ENCODE peak calls at places on chromosome 6, in six cellular contexts. One of them, this sample, is unnamed. For H3K4me1, the result is how much of the 10 kb centered on the place peaks cover.

GRCh38 chr6:136921936-136922679 is at the start of gene SLC35D3:
- DNase-seq in fibroblast of lung: peak
- DNase-seq in IMR-90: no peak
- DNase-seq in cardiac muscle cell: peak
- DNase-seq in heart left ventricle: no peak
- DNase-seq in GM23248: peak
- DNase-seq in this sample: no peak

GRCh38 chr6:77290798-77291197 is 172.5 kb downstream of the HTR1B start:
- DNase-seq in fibroblast of lung: no peak
- DNase-seq in IMR-90: peak
- DNase-seq in cardiac muscle cell: no peak
- DNase-seq in heart left ventricle: no peak
- DNase-seq in GM23248: no peak
- DNase-seq in this sample: no peak

GRCh38 chr6:23445157-23445710 is 680.8 kb upstream of the NRSN1 start:
- DNase-seq in fibroblast of lung: peak
- DNase-seq in IMR-90: no peak
- DNase-seq in cardiac muscle cell: peak
- DNase-seq in heart left ventricle: no peak
- DNase-seq in GM23248: no peak
- DNase-seq in this sample: peak

GRCh38 chr6:22886881-22887581 is 317.7 kb downstream of the HDGFL1 start:
- DNase-seq in fibroblast of lung: peak
- DNase-seq in IMR-90: peak
- DNase-seq in cardiac muscle cell: no peak
- DNase-seq in heart left ventricle: no peak
- DNase-seq in GM23248: peak
- DNase-seq in this sample: no peak

GRCh38 chr6:150492507-150492906 is 107.2 kb upstream of the PLEKHG1 start:
- DNase-seq in fibroblast of lung: peak
- DNase-seq in IMR-90: no peak
- DNase-seq in cardiac muscle cell: no peak
- DNase-seq in heart left ventricle: no peak
- DNase-seq in GM23248: no peak
- DNase-seq in this sample: no peak

GRCh38 chr6:146544783-146545182 is 1.1 kb downstream of the RAB32 start:
- DNase-seq in fibroblast of lung: peak
- DNase-seq in IMR-90: peak
- DNase-seq in cardiac muscle cell: no peak
- DNase-seq in heart left ventricle: no peak
- DNase-seq in GM23248: peak
- DNase-seq in this sample: no peak

GRCh38 chr6:139380168-139380567 is 5.7 kb upstream of the CITED2 start:
- DNase-seq in fibroblast of lung: no peak
- DNase-seq in IMR-90: no peak
- DNase-seq in cardiac muscle cell: no peak
- DNase-seq in heart left ventricle: no peak
- DNase-seq in GM23248: no peak
- DNase-seq in this sample: no peak

GRCh38 chr6:52571099-52571755 is 5.6 kb downstream of the TRAM2 start:
- DNase-seq in fibroblast of lung: no peak
- DNase-seq in IMR-90: no peak
- DNase-seq in cardiac muscle cell: no peak
- DNase-seq in heart left ventricle: no peak
- DNase-seq in GM23248: peak
- DNase-seq in this sample: no peak

GRCh38 chr6:80523029-80523428 is 416.6 kb downstream of the BCKDHB start:
- DNase-seq in fibroblast of lung: peak
- DNase-seq in IMR-90: no peak
- DNase-seq in cardiac muscle cell: no peak
- DNase-seq in heart left ventricle: no peak
- DNase-seq in GM23248: no peak
- DNase-seq in this sample: no peak

GRCh38 chr6:88538130-88538706 is 372.1 kb upstream of the CNR1 start:
- DNase-seq in fibroblast of lung: peak
- DNase-seq in IMR-90: no peak
- DNase-seq in cardiac muscle cell: peak
- DNase-seq in heart left ventricle: no peak
- DNase-seq in GM23248: peak
- DNase-seq in this sample: no peak

GRCh38 chr6:168041928-168042327 is 37.1 kb downstream of the FRMD1 start:
- DNase-seq in fibroblast of lung: no peak
- DNase-seq in IMR-90: no peak
- DNase-seq in cardiac muscle cell: no peak
- DNase-seq in heart left ventricle: no peak
- DNase-seq in GM23248: no peak
- DNase-seq in this sample: no peak

GRCh38 chr6:42091718-42092023 is 41.3 kb downstream of the TAF8 start:
- DNase-seq in fibroblast of lung: no peak
- DNase-seq in IMR-90: no peak
- DNase-seq in cardiac muscle cell: no peak
- DNase-seq in heart left ventricle: peak
- DNase-seq in GM23248: no peak
- DNase-seq in this sample: no peak

GRCh38 chr6:106315765-106316375 is 9.7 kb downstream of the ATG5 start:
- DNase-seq in fibroblast of lung: peak
- DNase-seq in IMR-90: no peak
- DNase-seq in cardiac muscle cell: no peak
- DNase-seq in heart left ventricle: no peak
- DNase-seq in GM23248: no peak
- DNase-seq in this sample: no peak

GRCh38 chr6:143750945-143751344 is 73.2 kb downstream of the PHACTR2 start:
- DNase-seq in fibroblast of lung: no peak
- DNase-seq in IMR-90: no peak
- DNase-seq in cardiac muscle cell: no peak
- DNase-seq in heart left ventricle: no peak
- DNase-seq in GM23248: no peak
- DNase-seq in this sample: no peak

GRCh38 chr6:160477901-160478300 is 129.7 kb downstream of the SLC22A3 start:
- DNase-seq in fibroblast of lung: peak
- DNase-seq in IMR-90: no peak
- DNase-seq in cardiac muscle cell: no peak
- DNase-seq in heart left ventricle: no peak
- DNase-seq in GM23248: peak
- DNase-seq in this sample: no peak

GRCh38 chr6:136288566-136289326 is 900 bp downstream of the BCLAF1 start:
- DNase-seq in fibroblast of lung: peak
- DNase-seq in IMR-90: peak
- DNase-seq in cardiac muscle cell: peak
- DNase-seq in heart left ventricle: peak
- DNase-seq in GM23248: peak
- DNase-seq in this sample: peak

GRCh38 chr6:29502181-29502580 is 14.4 kb upstream of the MAS1L start:
- DNase-seq in fibroblast of lung: no peak
- DNase-seq in IMR-90: no peak
- DNase-seq in cardiac muscle cell: no peak
- DNase-seq in heart left ventricle: no peak
- DNase-seq in GM23248: no peak
- DNase-seq in this sample: no peak

GRCh38 chr6:31575335-31575901 is at the start of gene TNF:
- DNase-seq in fibroblast of lung: no peak
- DNase-seq in IMR-90: no peak
- DNase-seq in cardiac muscle cell: no peak
- DNase-seq in heart left ventricle: peak
- DNase-seq in GM23248: no peak
- DNase-seq in this sample: peak

GRCh38 chr6:135182993-135183531 is 2.0 kb downstream of the MYB start:
- DNase-seq in fibroblast of lung: no peak
- DNase-seq in IMR-90: no peak
- DNase-seq in cardiac muscle cell: no peak
- DNase-seq in heart left ventricle: peak
- DNase-seq in GM23248: peak
- DNase-seq in this sample: no peak

GRCh38 chr6:70152786-70153185 is 150.1 kb downstream of the COL9A1 start:
- DNase-seq in fibroblast of lung: no peak
- DNase-seq in IMR-90: no peak
- DNase-seq in cardiac muscle cell: no peak
- DNase-seq in heart left ventricle: no peak
- DNase-seq in GM23248: no peak
- DNase-seq in this sample: no peak

GRCh38 chr6:16600701-16601100 is 160.6 kb downstream of the ATXN1 start:
- DNase-seq in fibroblast of lung: no peak
- DNase-seq in IMR-90: no peak
- DNase-seq in cardiac muscle cell: no peak
- DNase-seq in heart left ventricle: no peak
- DNase-seq in GM23248: no peak
- DNase-seq in this sample: no peak

GRCh38 chr6:108565893-108566292 is 5.2 kb downstream of the FOXO3 start:
- DNase-seq in fibroblast of lung: peak
- DNase-seq in IMR-90: peak
- DNase-seq in cardiac muscle cell: no peak
- DNase-seq in heart left ventricle: no peak
- DNase-seq in GM23248: peak
- DNase-seq in this sample: no peak

GRCh38 chr6:108565091-108565766 is 4.5 kb downstream of the FOXO3 start:
- DNase-seq in fibroblast of lung: no peak
- DNase-seq in IMR-90: no peak
- DNase-seq in cardiac muscle cell: no peak
- DNase-seq in heart left ventricle: no peak
- DNase-seq in GM23248: peak
- DNase-seq in this sample: no peak

GRCh38 chr6:108570518-108570917 is 9.8 kb downstream of the FOXO3 start:
- DNase-seq in fibroblast of lung: no peak
- DNase-seq in IMR-90: peak
- DNase-seq in cardiac muscle cell: no peak
- DNase-seq in heart left ventricle: no peak
- DNase-seq in GM23248: peak
- DNase-seq in this sample: no peak

GRCh38 chr6:108566406-108566805 is 5.7 kb downstream of the FOXO3 start:
- DNase-seq in fibroblast of lung: no peak
- DNase-seq in IMR-90: no peak
- DNase-seq in cardiac muscle cell: no peak
- DNase-seq in heart left ventricle: no peak
- DNase-seq in GM23248: no peak
- DNase-seq in this sample: no peak

DNA sequence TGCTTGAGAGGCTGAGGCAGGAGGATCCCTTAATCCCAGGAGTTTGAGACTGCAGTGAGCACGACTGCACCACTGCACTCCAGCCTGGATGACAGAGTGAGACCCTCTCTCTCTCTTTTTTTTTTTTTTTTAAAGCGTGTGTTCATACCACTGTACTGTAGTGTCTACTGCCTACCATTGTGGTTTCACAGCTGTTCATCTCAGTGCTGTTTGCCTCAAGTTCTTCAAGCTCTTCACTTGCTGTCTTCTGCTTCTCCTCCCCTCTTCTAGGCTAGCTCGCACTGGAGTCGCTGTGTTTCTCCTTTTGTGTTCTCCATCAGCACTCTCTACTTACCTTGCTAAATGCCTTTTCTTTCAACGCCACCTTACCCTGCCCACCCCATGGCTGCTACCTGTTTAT is 7.4 kb downstream of the FOXO3 start:
- DNase-seq in fibroblast of lung: no peak
- DNase-seq in IMR-90: no peak
- DNase-seq in cardiac muscle cell: no peak
- DNase-seq in heart left ventricle: no peak
- DNase-seq in GM23248: no peak
- DNase-seq in this sample: no peak
- H3K4me1 ChIP-seq in fibroblast of lung: under half
- H3K4me1 ChIP-seq in IMR-90: under half
- H3K4me1 ChIP-seq in cardiac muscle cell: under half
- H3K4me1 ChIP-seq in heart left ventricle: under half
- H3K4me1 ChIP-seq in GM23248: under half
- H3K4me1 ChIP-seq in this sample: half or more

GRCh38 chr6:11493979-11494378 is 43.6 kb upstream of the TMEM170B start:
- DNase-seq in fibroblast of lung: no peak
- DNase-seq in IMR-90: no peak
- DNase-seq in cardiac muscle cell: no peak
- DNase-seq in heart left ventricle: no peak
- DNase-seq in GM23248: peak
- DNase-seq in this sample: no peak

GRCh38 chr6:11494786-11495564 is 42.6 kb upstream of the TMEM170B start:
- DNase-seq in fibroblast of lung: peak
- DNase-seq in IMR-90: no peak
- DNase-seq in cardiac muscle cell: peak
- DNase-seq in heart left ventricle: no peak
- DNase-seq in GM23248: peak
- DNase-seq in this sample: no peak

GRCh38 chr6:11496152-11497060 is 41.1 kb upstream of the TMEM170B start:
- DNase-seq in fibroblast of lung: peak
- DNase-seq in IMR-90: peak
- DNase-seq in cardiac muscle cell: peak
- DNase-seq in heart left ventricle: no peak
- DNase-seq in GM23248: peak
- DNase-seq in this sample: no peak

GRCh38 chr6:11497881-11498280 is 39.7 kb upstream of the TMEM170B start:
- DNase-seq in fibroblast of lung: no peak
- DNase-seq in IMR-90: no peak
- DNase-seq in cardiac muscle cell: no peak
- DNase-seq in heart left ventricle: no peak
- DNase-seq in GM23248: peak
- DNase-seq in this sample: no peak

GRCh38 chr6:11495565-11496145 is 41.9 kb upstream of the TMEM170B start:
- DNase-seq in fibroblast of lung: no peak
- DNase-seq in IMR-90: no peak
- DNase-seq in cardiac muscle cell: no peak
- DNase-seq in heart left ventricle: no peak
- DNase-seq in GM23248: no peak
- DNase-seq in this sample: no peak
- H3K4me3 ChIP-seq in fibroblast of lung: no peak
- H3K4me3 ChIP-seq in IMR-90: no peak
- H3K4me3 ChIP-seq in cardiac muscle cell: no peak
- H3K4me3 ChIP-seq in heart left ventricle: no peak
- H3K4me3 ChIP-seq in GM23248: no peak
- H3K4me3 ChIP-seq in this sample: no peak

DNA sequence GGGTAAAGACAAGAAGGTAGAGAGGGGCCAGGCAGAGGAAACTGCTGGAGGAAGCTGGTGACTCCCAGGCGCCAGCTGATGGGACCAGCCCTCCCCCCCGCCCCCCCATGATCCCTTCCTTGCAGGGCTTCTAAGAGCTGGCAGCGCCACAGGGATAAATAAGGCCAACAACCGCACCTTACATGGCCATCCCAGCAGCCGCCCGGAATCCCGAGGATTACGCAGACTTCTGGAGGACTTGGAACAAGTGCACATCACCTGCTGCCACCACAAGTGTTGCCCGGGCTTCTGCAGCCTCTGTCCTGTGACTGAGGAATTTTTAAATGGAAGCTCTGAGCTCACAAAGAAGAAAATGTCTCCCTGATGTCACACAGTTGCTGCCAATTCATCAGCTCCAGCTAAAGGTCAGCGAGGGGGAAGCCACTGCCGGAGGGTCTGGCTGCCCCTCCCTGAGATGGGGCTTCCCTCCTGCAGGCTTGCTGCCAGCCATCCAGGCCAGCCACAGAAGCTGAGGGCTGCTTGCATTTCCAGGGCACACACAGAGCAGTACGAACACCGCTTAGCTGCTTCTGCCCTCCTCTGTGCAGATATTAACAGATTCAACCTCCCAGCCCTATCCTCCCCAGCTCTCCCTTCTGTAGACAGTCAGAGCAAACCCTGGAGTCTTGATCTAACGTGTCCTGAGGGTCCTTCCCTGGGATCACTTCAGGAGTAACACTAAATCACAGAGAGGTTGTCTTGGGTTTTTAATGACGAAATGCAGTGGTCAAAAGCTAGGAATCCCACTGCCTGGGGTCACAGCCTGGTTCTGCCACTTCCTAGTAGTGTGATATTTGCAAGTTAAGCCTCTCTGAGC is 38.6 kb upstream of the PIM1 start:
- DNase-seq in fibroblast of lung: peak
- DNase-seq in IMR-90: no peak
- DNase-seq in cardiac muscle cell: peak
- DNase-seq in heart left ventricle: peak
- DNase-seq in GM23248: peak
- DNase-seq in this sample: peak
- H3K4me1 ChIP-seq in fibroblast of lung: under half
- H3K4me1 ChIP-seq in IMR-90: under half
- H3K4me1 ChIP-seq in cardiac muscle cell: under half
- H3K4me1 ChIP-seq in heart left ventricle: under half
- H3K4me1 ChIP-seq in GM23248: under half
- H3K4me1 ChIP-seq in this sample: half or more

GRCh38 chr6:26128013-26128771 is 41.0 kb downstream of the HFE start:
- DNase-seq in fibroblast of lung: no peak
- DNase-seq in IMR-90: no peak
- DNase-seq in cardiac muscle cell: no peak
- DNase-seq in heart left ventricle: no peak
- DNase-seq in GM23248: no peak
- DNase-seq in this sample: no peak
- H3K4me3 ChIP-seq in fibroblast of lung: peak
- H3K4me3 ChIP-seq in IMR-90: no peak
- H3K4me3 ChIP-seq in cardiac muscle cell: no peak
- H3K4me3 ChIP-seq in heart left ventricle: peak
- H3K4me3 ChIP-seq in GM23248: peak
- H3K4me3 ChIP-seq in this sample: peak

This sample was measured in left ventricle myocardium inferior.